ENCODE peak calls at places on chromosomes 2 and 18, in nine cellular contexts. One of them, this sample, is unnamed.
A peak's percentile ranks its signal among the peaks of the same experiment; 100 is the strongest.

GRCh38 chr2:183035298-183035953 is 2.8 kb downstream of the NCKAP1 start:
- DNase-seq in small intestine: no peak
- DNase-seq in brain microvascular endothelial cell: peak; percentile 25
- DNase-seq in K562: peak; percentile 47
- DNase-seq in thoracic aorta: no peak
- DNase-seq in mesendoderm: no peak
- DNase-seq in psoas muscle: no peak
- DNase-seq in astrocyte: peak; percentile 85
- DNase-seq in CD4-positive, CD25-positive, alpha-beta regulatory T cell: no peak
- DNase-seq in this sample: no peak

GRCh38 chr2:185279999-185280398 is 458.6 kb upstream of the FSIP2 start:
- DNase-seq in mesendoderm: peak; percentile 25
- DNase-seq in thoracic aorta: no peak
- DNase-seq in CD4-positive, CD25-positive, alpha-beta regulatory T cell: no peak
- DNase-seq in small intestine: peak; percentile 16
- DNase-seq in astrocyte: peak; percentile 6
- DNase-seq in psoas muscle: no peak
- DNase-seq in brain microvascular endothelial cell: no peak
- DNase-seq in K562: no peak
- DNase-seq in this sample: no peak

GRCh38 chr18:45359275-45360009 is 255.8 kb upstream of the SLC14A2 start:
- DNase-seq in CD4-positive, CD25-positive, alpha-beta regulatory T cell: no peak
- DNase-seq in small intestine: peak; percentile 91
- DNase-seq in brain microvascular endothelial cell: no peak
- DNase-seq in astrocyte: no peak
- DNase-seq in psoas muscle: no peak
- DNase-seq in K562: no peak
- DNase-seq in thoracic aorta: no peak
- DNase-seq in mesendoderm: peak; percentile 74
- DNase-seq in this sample: no peak

GRCh38 chr2:127448526-127448925 is 30.3 kb downstream of the PROC start:
- DNase-seq in mesendoderm: no peak
- DNase-seq in CD4-positive, CD25-positive, alpha-beta regulatory T cell: no peak
- DNase-seq in K562: no peak
- DNase-seq in astrocyte: peak; percentile 40
- DNase-seq in small intestine: no peak
- DNase-seq in thoracic aorta: no peak
- DNase-seq in brain microvascular endothelial cell: no peak
- DNase-seq in psoas muscle: no peak
- DNase-seq in this sample: no peak

GRCh38 chr2:26640781-26641564 is at the start of gene CIB4:
- DNase-seq in CD4-positive, CD25-positive, alpha-beta regulatory T cell: no peak
- DNase-seq in K562: no peak
- DNase-seq in psoas muscle: no peak
- DNase-seq in small intestine: no peak
- DNase-seq in astrocyte: no peak
- DNase-seq in brain microvascular endothelial cell: no peak
- DNase-seq in mesendoderm: peak; percentile 67
- DNase-seq in thoracic aorta: no peak
- DNase-seq in this sample: no peak

GRCh38 chr2:175957845-175958244 is 44.2 kb downstream of the LNPK start:
- DNase-seq in CD4-positive, CD25-positive, alpha-beta regulatory T cell: peak; percentile 50
- DNase-seq in mesendoderm: peak; percentile 26
- DNase-seq in small intestine: no peak
- DNase-seq in psoas muscle: no peak
- DNase-seq in brain microvascular endothelial cell: no peak
- DNase-seq in astrocyte: no peak
- DNase-seq in K562: peak; percentile 23
- DNase-seq in thoracic aorta: no peak
- DNase-seq in this sample: peak; percentile 30

GRCh38 chr2:96802281-96802595 is 13.8 kb upstream of the CNNM3 start:
- DNase-seq in psoas muscle: no peak
- DNase-seq in small intestine: no peak
- DNase-seq in K562: no peak
- DNase-seq in brain microvascular endothelial cell: no peak
- DNase-seq in mesendoderm: no peak
- DNase-seq in astrocyte: no peak
- DNase-seq in CD4-positive, CD25-positive, alpha-beta regulatory T cell: peak; percentile 55
- DNase-seq in thoracic aorta: no peak
- DNase-seq in this sample: no peak

GRCh38 chr2:224983719-224984388 is 58.4 kb downstream of the DOCK10 start:
- DNase-seq in mesendoderm: no peak
- DNase-seq in small intestine: no peak
- DNase-seq in thoracic aorta: no peak
- DNase-seq in astrocyte: peak; percentile 47
- DNase-seq in K562: no peak
- DNase-seq in CD4-positive, CD25-positive, alpha-beta regulatory T cell: no peak
- DNase-seq in brain microvascular endothelial cell: no peak
- DNase-seq in psoas muscle: no peak
- DNase-seq in this sample: no peak

GRCh38 chr2:10951558-10952414 is 40.1 kb downstream of the KCNF1 start:
- DNase-seq in psoas muscle: no peak
- DNase-seq in CD4-positive, CD25-positive, alpha-beta regulatory T cell: no peak
- DNase-seq in thoracic aorta: no peak
- DNase-seq in astrocyte: no peak
- DNase-seq in mesendoderm: no peak
- DNase-seq in K562: no peak
- DNase-seq in brain microvascular endothelial cell: no peak
- DNase-seq in small intestine: no peak
- DNase-seq in this sample: no peak

GRCh38 chr2:201680743-201681142 is 17.7 kb downstream of the MPP4 start:
- DNase-seq in astrocyte: no peak
- DNase-seq in small intestine: no peak
- DNase-seq in CD4-positive, CD25-positive, alpha-beta regulatory T cell: peak; percentile 23
- DNase-seq in mesendoderm: peak; percentile 76
- DNase-seq in brain microvascular endothelial cell: no peak
- DNase-seq in thoracic aorta: no peak
- DNase-seq in K562: peak; percentile 48
- DNase-seq in psoas muscle: no peak
- DNase-seq in this sample: no peak

GRCh38 chr2:156702520-156702919 is 266.3 kb downstream of the GPD2 start:
- DNase-seq in thoracic aorta: no peak
- DNase-seq in brain microvascular endothelial cell: no peak
- DNase-seq in psoas muscle: no peak
- DNase-seq in CD4-positive, CD25-positive, alpha-beta regulatory T cell: no peak
- DNase-seq in mesendoderm: no peak
- DNase-seq in K562: peak; percentile 35
- DNase-seq in small intestine: no peak
- DNase-seq in astrocyte: no peak
- DNase-seq in this sample: no peak

GRCh38 chr2:47307066-47307465 is 95.9 kb upstream of the MSH2 start:
- DNase-seq in psoas muscle: no peak
- DNase-seq in astrocyte: no peak
- DNase-seq in CD4-positive, CD25-positive, alpha-beta regulatory T cell: no peak
- DNase-seq in small intestine: no peak
- DNase-seq in brain microvascular endothelial cell: no peak
- DNase-seq in K562: no peak
- DNase-seq in mesendoderm: no peak
- DNase-seq in thoracic aorta: no peak
- DNase-seq in this sample: no peak

GRCh38 chr2:226478121-226478809 is 321.4 kb downstream of the IRS1 start:
- DNase-seq in K562: no peak
- DNase-seq in mesendoderm: peak; percentile 89
- DNase-seq in small intestine: peak; percentile 88
- DNase-seq in CD4-positive, CD25-positive, alpha-beta regulatory T cell: no peak
- DNase-seq in brain microvascular endothelial cell: peak; percentile 92
- DNase-seq in psoas muscle: peak; percentile 52
- DNase-seq in astrocyte: peak; percentile 96
- DNase-seq in thoracic aorta: peak; percentile 21
- DNase-seq in this sample: peak; percentile 63

GRCh38 chr2:226475650-226476049 is 324.0 kb downstream of the IRS1 start:
- DNase-seq in astrocyte: peak; percentile 86
- DNase-seq in CD4-positive, CD25-positive, alpha-beta regulatory T cell: no peak
- DNase-seq in mesendoderm: peak; percentile 74
- DNase-seq in psoas muscle: no peak
- DNase-seq in brain microvascular endothelial cell: peak; percentile 52
- DNase-seq in K562: no peak
- DNase-seq in small intestine: peak; percentile 24
- DNase-seq in thoracic aorta: no peak
- DNase-seq in this sample: no peak

GRCh38 chr2:226471987-226472470 is 327.6 kb downstream of the IRS1 start:
- DNase-seq in thoracic aorta: no peak
- DNase-seq in small intestine: no peak
- DNase-seq in psoas muscle: no peak
- DNase-seq in astrocyte: no peak
- DNase-seq in CD4-positive, CD25-positive, alpha-beta regulatory T cell: no peak
- DNase-seq in brain microvascular endothelial cell: no peak
- DNase-seq in mesendoderm: no peak
- DNase-seq in K562: no peak
- DNase-seq in this sample: no peak

GRCh38 chr2:226474131-226474530 is 325.5 kb downstream of the IRS1 start:
- DNase-seq in thoracic aorta: no peak
- DNase-seq in psoas muscle: no peak
- DNase-seq in CD4-positive, CD25-positive, alpha-beta regulatory T cell: no peak
- DNase-seq in small intestine: no peak
- DNase-seq in astrocyte: no peak
- DNase-seq in mesendoderm: peak; percentile 37
- DNase-seq in brain microvascular endothelial cell: no peak
- DNase-seq in K562: no peak
- DNase-seq in this sample: no peak

DNA sequence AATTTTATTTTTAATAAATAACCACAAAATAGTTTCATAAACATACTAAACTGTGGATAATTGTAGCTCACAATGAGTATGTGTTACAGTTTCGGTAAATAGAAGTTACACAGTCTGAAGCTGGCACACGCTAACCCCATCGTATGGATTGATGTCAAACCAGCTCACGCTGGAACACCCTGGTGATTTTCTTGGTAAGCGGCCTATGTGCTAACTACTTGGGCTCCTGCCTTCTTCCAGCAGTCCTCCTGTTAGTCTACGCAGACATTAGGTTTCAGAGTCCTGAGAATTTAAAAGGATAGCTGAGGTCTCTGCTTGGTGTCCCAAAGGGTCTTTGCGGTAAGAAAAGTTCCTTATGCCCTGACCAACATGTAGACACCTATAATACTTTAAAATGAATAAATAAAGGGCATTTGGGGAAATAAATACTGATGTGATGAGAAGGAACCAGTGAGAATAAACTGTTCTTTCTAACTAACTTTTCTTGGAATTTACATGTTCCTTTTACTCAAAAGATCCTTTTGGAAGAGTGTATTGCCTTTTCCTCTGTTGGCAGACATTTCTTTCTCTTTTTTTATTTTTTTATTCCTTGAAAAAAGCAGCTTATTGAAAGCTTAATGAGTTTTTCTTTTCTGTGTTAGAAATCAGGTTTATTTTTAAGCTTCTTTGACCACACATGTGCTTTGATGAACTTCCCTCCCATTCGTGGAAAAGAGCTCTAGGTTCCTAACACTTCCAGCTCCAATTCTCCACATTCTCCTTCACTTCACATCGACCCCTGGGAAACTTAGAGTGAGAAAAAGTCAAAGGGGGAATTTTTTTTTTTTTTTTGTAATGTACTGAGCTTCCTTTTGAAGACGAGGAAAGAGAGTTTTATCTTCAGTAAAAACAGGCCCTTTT is 322.1 kb downstream of the IRS1 start:
- DNase-seq in small intestine: no peak
- DNase-seq in astrocyte: no peak
- DNase-seq in mesendoderm: peak; percentile 11
- DNase-seq in psoas muscle: peak; percentile 15
- DNase-seq in brain microvascular endothelial cell: no peak
- DNase-seq in K562: no peak
- DNase-seq in CD4-positive, CD25-positive, alpha-beta regulatory T cell: no peak
- DNase-seq in thoracic aorta: no peak
- DNase-seq in this sample: no peak
- H3K27ac ChIP-seq in small intestine: no peak overlapping the region
- H3K27ac ChIP-seq in astrocyte: peak overlapping the region; percentile 90
- H3K27ac ChIP-seq in mesendoderm: peak overlapping the region; percentile 58
- H3K27ac ChIP-seq in psoas muscle: peak overlapping the region; percentile 70
- H3K27ac ChIP-seq in brain microvascular endothelial cell: peak overlapping the region; percentile 68
- H3K27ac ChIP-seq in K562: no peak overlapping the region
- H3K27ac ChIP-seq in CD4-positive, CD25-positive, alpha-beta regulatory T cell: no peak overlapping the region
- H3K27ac ChIP-seq in thoracic aorta: peak overlapping the region; percentile 88
- H3K27ac ChIP-seq in this sample: peak overlapping the region; percentile 42

DNA sequence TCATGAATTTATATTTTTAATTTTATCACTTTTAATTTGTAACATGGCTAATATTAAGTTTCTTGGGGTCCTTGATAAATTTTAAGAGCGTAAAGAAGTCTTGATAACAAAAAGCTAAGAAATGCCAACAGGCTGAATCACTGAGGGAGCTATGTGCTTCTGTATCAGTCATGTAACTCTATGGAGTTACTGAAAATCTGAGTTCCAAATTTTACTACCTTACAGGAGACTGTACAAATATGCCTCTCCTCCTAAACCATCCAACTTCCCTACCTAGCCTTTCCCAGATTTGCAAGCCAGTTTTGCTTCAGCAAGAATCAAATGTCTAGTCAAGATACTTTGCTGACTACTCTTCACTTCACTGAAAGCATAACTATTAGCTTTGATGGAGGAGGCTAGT is 35.7 kb downstream of the FEZ2 start:
- DNase-seq in mesendoderm: peak; percentile 49
- DNase-seq in small intestine: no peak
- DNase-seq in K562: no peak
- DNase-seq in astrocyte: peak; percentile 77
- DNase-seq in CD4-positive, CD25-positive, alpha-beta regulatory T cell: no peak
- DNase-seq in thoracic aorta: no peak
- DNase-seq in psoas muscle: no peak
- DNase-seq in brain microvascular endothelial cell: no peak
- DNase-seq in this sample: no peak
- H3K4me3 ChIP-seq in mesendoderm: no peak overlapping the region
- H3K4me3 ChIP-seq in small intestine: no peak overlapping the region
- H3K4me3 ChIP-seq in K562: no peak overlapping the region
- H3K4me3 ChIP-seq in astrocyte: no peak overlapping the region
- H3K4me3 ChIP-seq in CD4-positive, CD25-positive, alpha-beta regulatory T cell: no peak overlapping the region
- H3K4me3 ChIP-seq in thoracic aorta: no peak overlapping the region
- H3K4me3 ChIP-seq in psoas muscle: no peak overlapping the region
- H3K4me3 ChIP-seq in brain microvascular endothelial cell: no peak overlapping the region
- H3K4me3 ChIP-seq in this sample: no peak overlapping the region

GRCh38 chr2:171319164-171319810 is 114.5 kb downstream of the METTL8 start:
- DNase-seq in K562: no peak
- DNase-seq in psoas muscle: no peak
- DNase-seq in mesendoderm: peak; percentile 95
- DNase-seq in CD4-positive, CD25-positive, alpha-beta regulatory T cell: peak; percentile 76
- DNase-seq in astrocyte: peak; percentile 70
- DNase-seq in brain microvascular endothelial cell: peak; percentile 42
- DNase-seq in thoracic aorta: no peak
- DNase-seq in small intestine: no peak
- DNase-seq in this sample: no peak
- H3K27ac ChIP-seq in K562: no peak overlapping the region
- H3K27ac ChIP-seq in psoas muscle: no peak overlapping the region
- H3K27ac ChIP-seq in mesendoderm: peak overlapping the region; percentile 85
- H3K27ac ChIP-seq in CD4-positive, CD25-positive, alpha-beta regulatory T cell: peak overlapping the region; percentile 65
- H3K27ac ChIP-seq in astrocyte: no peak overlapping the region
- H3K27ac ChIP-seq in brain microvascular endothelial cell: no peak overlapping the region
- H3K27ac ChIP-seq in thoracic aorta: peak overlapping the region; percentile 49
- H3K27ac ChIP-seq in small intestine: peak overlapping the region; percentile 61
- H3K27ac ChIP-seq in this sample: no peak overlapping the region

DNA sequence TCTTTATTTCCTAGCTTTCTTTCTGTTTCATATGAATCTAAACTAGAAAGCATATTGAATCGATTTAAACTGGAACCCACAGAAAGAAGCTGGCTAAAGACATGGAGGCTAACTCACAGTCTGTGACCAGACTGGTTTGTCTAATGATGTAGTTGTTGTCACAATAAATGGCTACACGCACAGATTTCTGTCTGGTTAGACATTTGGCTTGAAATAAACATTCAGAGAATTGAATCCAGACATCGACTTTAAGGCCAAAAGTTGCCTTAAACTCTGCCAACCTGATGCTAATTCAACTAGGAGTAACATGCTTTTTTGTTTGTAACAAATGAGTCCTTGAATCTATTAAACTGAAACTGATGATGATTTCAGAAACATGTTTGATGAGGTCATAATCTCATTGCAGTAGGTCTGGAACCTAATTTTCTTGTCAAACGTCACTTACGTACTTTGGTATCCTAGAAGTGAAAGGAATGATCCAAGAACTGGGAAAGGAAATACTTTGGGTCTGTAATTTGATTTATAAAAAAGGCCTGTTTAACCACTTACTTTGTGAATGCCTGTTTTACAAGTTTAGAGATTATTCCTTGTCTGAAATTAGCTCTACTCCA is 123.8 kb downstream of the ERBB4 start:
- DNase-seq in psoas muscle: no peak
- DNase-seq in K562: no peak
- DNase-seq in CD4-positive, CD25-positive, alpha-beta regulatory T cell: no peak
- DNase-seq in astrocyte: peak; percentile 14
- DNase-seq in thoracic aorta: no peak
- DNase-seq in brain microvascular endothelial cell: no peak
- DNase-seq in mesendoderm: no peak
- DNase-seq in small intestine: no peak
- DNase-seq in this sample: no peak
- H3K4me3 ChIP-seq in psoas muscle: no peak overlapping the region
- H3K4me3 ChIP-seq in K562: no peak overlapping the region
- H3K4me3 ChIP-seq in CD4-positive, CD25-positive, alpha-beta regulatory T cell: no peak overlapping the region
- H3K4me3 ChIP-seq in astrocyte: no peak overlapping the region
- H3K4me3 ChIP-seq in thoracic aorta: peak overlapping the region; percentile 62
- H3K4me3 ChIP-seq in brain microvascular endothelial cell: no peak overlapping the region
- H3K4me3 ChIP-seq in mesendoderm: no peak overlapping the region
- H3K4me3 ChIP-seq in small intestine: no peak overlapping the region
- H3K4me3 ChIP-seq in this sample: no peak overlapping the region

This sample was measured in right cardiac atrium.